ENCODE peak calls at places on chromosomes 6 and 20, in nine cellular contexts. G, P, V, B, W, I, A, E and S are unnamed samples.

GRCh38 chr6:14216931-14217684 is 99.5 kb downstream of the CD83 start:
- DNase-seq in G (no peak), P (no peak), V (no peak), B (no peak), W (no peak), I (no peak), A (no peak), E (no peak), S (no peak)

GRCh38 chr6:163958646-163959045 is 544.1 kb downstream of the QKI start:
- DNase-seq in G (no peak), P (no peak), V (no peak), B (no peak), W (peak), I (no peak), A (no peak), E (no peak), S (peak)

GRCh38 chr6:98827295-98828159 is 6.8 kb upstream of the POU3F2 start:
- DNase-seq in G (no peak), P (no peak), V (no peak), B (no peak), W (no peak), I (peak), A (peak), E (no peak), S (no peak)

GRCh38 chr6:31575952-31576684 is 753 bp downstream of the TNF start:
- DNase-seq in G (no peak), P (no peak), V (no peak), B (no peak), W (no peak), I (no peak), A (no peak), E (no peak), S (no peak)

GRCh38 chr20:36467076-36467999 is 74.0 kb upstream of the MYL9 start:
- DNase-seq in G (no peak), P (peak), V (peak), B (no peak), W (no peak), I (no peak), A (no peak), E (peak), S (no peak)

GRCh38 chr6:28597217-28597835 is 71.6 kb downstream of the GPX5 start:
- DNase-seq in G (no peak), P (no peak), V (no peak), B (no peak), W (peak), I (peak), A (peak), E (no peak), S (peak)

GRCh38 chr6:21900730-21901129 is 307.2 kb downstream of the SOX4 start:
- DNase-seq in G (no peak), P (no peak), V (no peak), B (no peak), W (peak), I (no peak), A (no peak), E (no peak), S (no peak)

GRCh38 chr6:127946388-127946787 is 45.5 kb upstream of the THEMIS start:
- DNase-seq in G (no peak), P (no peak), V (no peak), B (no peak), W (no peak), I (no peak), A (no peak), E (no peak), S (no peak)

GRCh38 chr20:8310618-8311017 is 178.6 kb downstream of the PLCB1 start:
- DNase-seq in G (no peak), P (no peak), V (no peak), B (no peak), W (no peak), I (no peak), A (no peak), E (no peak), S (no peak)

GRCh38 chr6:138815797-138816528 is 20.1 kb downstream of the ECT2L start:
- DNase-seq in G (peak), P (peak), V (no peak), B (no peak), W (peak), I (no peak), A (no peak), E (peak), S (peak)

GRCh38 chr6:12485226-12485764 is 195.1 kb downstream of the EDN1 start:
- DNase-seq in G (no peak), P (no peak), V (no peak), B (no peak), W (no peak), I (no peak), A (no peak), E (no peak), S (no peak)

GRCh38 chr6:157767071-157767750 is 55.8 kb upstream of the SNX9 start:
- DNase-seq in G (no peak), P (no peak), V (no peak), B (no peak), W (no peak), I (no peak), A (no peak), E (no peak), S (no peak)

GRCh38 chr20:9480066-9480465 is 34.3 kb upstream of the LAMP5 start:
- DNase-seq in G (no peak), P (no peak), V (no peak), B (no peak), W (no peak), I (no peak), A (no peak), E (no peak), S (no peak)

GRCh38 chr20:34389206-34389953 is 26.3 kb downstream of the ITCH start:
- DNase-seq in G (no peak), P (no peak), V (no peak), B (no peak), W (no peak), I (no peak), A (no peak), E (no peak), S (no peak)

GRCh38 chr6:79894939-79895338 is 52.4 kb downstream of the ELOVL4 start:
- DNase-seq in G (no peak), P (no peak), V (no peak), B (no peak), W (no peak), I (no peak), A (no peak), E (no peak), S (no peak)

GRCh38 chr20:63037669-63038268 is 31.0 kb upstream of the BHLHE23 start:
- DNase-seq in G (no peak), P (no peak), V (no peak), B (no peak), W (no peak), I (no peak), A (no peak), E (no peak), S (no peak)

GRCh38 chr6:105611606-105612005 is 208.7 kb upstream of the PREP start:
- DNase-seq in G (no peak), P (no peak), V (no peak), B (no peak), W (no peak), I (no peak), A (no peak), E (no peak), S (no peak)

GRCh38 chr6:155381856-155382690 is 67.8 kb upstream of the TFB1M start:
- DNase-seq in G (no peak), P (no peak), V (no peak), B (no peak), W (peak), I (no peak), A (no peak), E (no peak), S (no peak)

GRCh38 chr20:38156888-38157634 is 8.0 kb downstream of the TGM2 start:
- DNase-seq in G (no peak), P (no peak), V (no peak), B (no peak), W (peak), I (no peak), A (no peak), E (no peak), S (no peak)

GRCh38 chr20:54025166-54025835 is 45.1 kb downstream of the BCAS1 start:
- DNase-seq in G (no peak), P (peak), V (no peak), B (no peak), W (peak), I (peak), A (no peak), E (no peak), S (peak)

GRCh38 chr20:63778034-63778752 is 38.6 kb downstream of the SLC2A4RG start:
- DNase-seq in G (no peak), P (peak), V (no peak), B (no peak), W (no peak), I (peak), A (no peak), E (no peak), S (no peak)